ENCODE peak calls at places on chromosome 18, in ten cellular contexts. W is H1, F is heart right ventricle, Y is upper lobe of right lung, Q is GM12864, P is mucosa of descending colon, O is left ventricle myocardium inferior, M is A549, X is AG10803, B is GM06990. V is an unnamed sample.

GRCh38 chr18:48804856-48805610 is 145.7 kb downstream of the SMAD7 start:
- DNase-seq in W (no peak), F (no peak), Y (peak), Q (no peak), P (no peak), O (peak), M (no peak), X (no peak), B (no peak), V (no peak)

GRCh38 chr18:62979900-62980299 is 264.6 kb downstream of the PHLPP1 start:
- DNase-seq in W (no peak), F (no peak), Y (no peak), Q (no peak), P (no peak), O (no peak), M (no peak), X (no peak), B (no peak), V (no peak)

GRCh38 chr18:34491719-34492118 is 218.4 kb upstream of the DTNA start:
- DNase-seq in W (no peak), F (no peak), Y (no peak), Q (no peak), P (no peak), O (no peak), M (no peak), X (no peak), B (no peak), V (no peak)

GRCh38 chr18:45997689-45998088 is 30.6 kb upstream of the EPG5 start:
- DNase-seq in W (no peak), F (no peak), Y (no peak), Q (no peak), P (no peak), O (no peak), M (no peak), X (no peak), B (no peak), V (no peak)

GRCh38 chr18:46639386-46639785 is 17.6 kb downstream of the LOXHD1 start:
- DNase-seq in W (no peak), F (no peak), Y (no peak), Q (no peak), P (no peak), O (no peak), M (no peak), X (no peak), B (no peak), V (no peak)

GRCh38 chr18:3481696-3482210 is 31.8 kb downstream of the TGIF1 start:
- DNase-seq in W (no peak), F (no peak), Y (no peak), Q (no peak), P (no peak), O (no peak), M (peak), X (peak), B (no peak), V (no peak)

GRCh38 chr18:69787825-69788547 is 159.7 kb downstream of the CD226 start:
- DNase-seq in W (no peak), F (no peak), Y (no peak), Q (no peak), P (no peak), O (no peak), M (no peak), X (peak), B (no peak), V (peak)

GRCh38 chr18:49177071-49177470 is 226.3 kb upstream of the SMAD7 start:
- DNase-seq in W (no peak), F (no peak), Y (no peak), Q (no peak), P (no peak), O (no peak), M (no peak), X (no peak), B (no peak), V (no peak)

GRCh38 chr18:48392266-48392665 is 16.9 kb downstream of the ZBTB7C start:
- DNase-seq in W (no peak), F (no peak), Y (no peak), Q (no peak), P (no peak), O (no peak), M (no peak), X (no peak), B (no peak), V (peak)

GRCh38 chr18:60232541-60232940 is 140.0 kb downstream of the MC4R start:
- DNase-seq in W (no peak), F (no peak), Y (no peak), Q (no peak), P (no peak), O (no peak), M (peak), X (peak), B (no peak), V (no peak)

GRCh38 chr18:9643549-9643948 is 29.2 kb upstream of the PPP4R1 start:
- DNase-seq in W (peak), F (no peak), Y (no peak), Q (no peak), P (no peak), O (no peak), M (peak), X (peak), B (no peak), V (peak)

GRCh38 chr18:56314396-56314795 is 324.0 kb downstream of the TXNL1 start:
- DNase-seq in W (no peak), F (no peak), Y (no peak), Q (no peak), P (no peak), O (no peak), M (no peak), X (peak), B (no peak), V (no peak)
- TF ChIP-seq CTCF in W (peak), F (no peak), Y (no peak), Q (peak), P (no peak), O (no peak), M (no peak), X (peak), B (no peak), V (no peak)

GRCh38 chr18:26819046-26819445 is 46.5 kb downstream of the AQP4 start:
- DNase-seq in W (no peak), F (no peak), Y (no peak), Q (no peak), P (no peak), O (no peak), M (no peak), X (no peak), B (no peak), V (no peak)

GRCh38 chr18:26813043-26813442 is 52.5 kb downstream of the AQP4 start:
- DNase-seq in W (peak), F (no peak), Y (no peak), Q (peak), P (peak), O (no peak), M (peak), X (no peak), B (peak), V (no peak)

GRCh38 chr18:26821181-26821580 is 44.3 kb downstream of the AQP4 start:
- DNase-seq in W (no peak), F (no peak), Y (no peak), Q (no peak), P (no peak), O (no peak), M (no peak), X (no peak), B (no peak), V (peak)

GRCh38 chr18:26812462-26812861 is 53.0 kb downstream of the AQP4 start:
- DNase-seq in W (no peak), F (no peak), Y (no peak), Q (no peak), P (no peak), O (no peak), M (no peak), X (no peak), B (no peak), V (no peak)

DNA sequence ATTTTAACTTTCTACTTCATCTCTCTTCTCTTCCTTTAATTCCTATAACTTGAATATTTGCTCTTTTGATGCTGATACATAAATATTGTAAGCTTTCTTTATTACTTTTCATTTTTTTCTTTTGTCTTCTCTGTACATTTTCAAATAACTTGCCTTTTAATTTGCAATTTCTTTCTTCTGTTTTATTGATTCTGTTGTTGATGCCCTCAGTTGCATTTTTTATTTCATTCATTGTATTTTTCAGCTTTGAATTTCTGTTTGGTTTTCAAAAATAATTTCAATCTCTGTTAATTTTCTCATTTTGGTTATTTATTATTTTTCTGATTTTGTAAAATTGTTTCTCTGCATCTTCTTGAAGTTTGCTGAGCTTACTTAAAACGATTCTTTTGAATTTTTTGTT is 47.0 kb downstream of the AQP4 start:
- DNase-seq in W (no peak), F (no peak), Y (no peak), Q (no peak), P (no peak), O (no peak), M (no peak), X (no peak), B (no peak), V (no peak)
- H3K4me3 ChIP-seq in W (no peak), F (no peak), Y (no peak), Q (no peak), P (no peak), O (no peak), M (no peak), X (no peak), B (no peak), V (no peak)

GRCh38 chr18:58314284-58314683 is 270.3 kb downstream of the NEDD4L start:
- DNase-seq in W (no peak), F (no peak), Y (no peak), Q (no peak), P (no peak), O (no peak), M (no peak), X (peak), B (no peak), V (peak)

GRCh38 chr18:58315739-58316215 is 271.8 kb downstream of the NEDD4L start:
- DNase-seq in W (no peak), F (peak), Y (no peak), Q (no peak), P (peak), O (peak), M (no peak), X (no peak), B (no peak), V (no peak)

GRCh38 chr18:58315041-58315440 is 271.0 kb downstream of the NEDD4L start:
- DNase-seq in W (no peak), F (no peak), Y (no peak), Q (no peak), P (no peak), O (no peak), M (no peak), X (no peak), B (no peak), V (no peak)

GRCh38 chr18:58316400-58316942 is 272.4 kb downstream of the NEDD4L start:
- DNase-seq in W (no peak), F (no peak), Y (no peak), Q (no peak), P (no peak), O (no peak), M (no peak), X (no peak), B (no peak), V (no peak)

DNA sequence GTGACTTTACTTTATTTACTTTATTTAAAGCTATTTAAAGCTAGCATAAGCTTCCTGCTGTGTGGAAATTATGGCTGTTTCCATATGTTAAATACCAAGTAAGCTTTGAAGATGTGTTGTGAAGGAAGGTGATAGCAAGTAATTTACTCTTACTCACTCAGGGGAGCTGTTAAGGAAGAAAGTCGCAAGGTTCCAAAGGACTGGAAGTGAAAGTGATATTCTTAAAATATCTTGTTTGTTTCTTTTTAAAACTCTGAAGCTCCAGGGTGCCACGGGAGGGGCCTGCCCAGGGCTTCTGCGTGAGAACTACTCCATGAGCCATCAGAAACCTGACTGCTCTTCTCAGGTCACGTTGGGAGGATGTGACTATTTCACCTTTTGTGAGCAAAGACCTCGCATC is 272.9 kb downstream of the NEDD4L start:
- DNase-seq in W (no peak), F (no peak), Y (no peak), Q (no peak), P (no peak), O (no peak), M (no peak), X (no peak), B (no peak), V (no peak)
- TF ChIP-seq CTCF in W (no peak), F (no peak), Y (no peak), Q (no peak), P (no peak), O (no peak), M (no peak), X (no peak), B (no peak), V (no peak)

GRCh38 chr18:23229472-23229871 is 94.2 kb downstream of the CABLES1 start:
- DNase-seq in W (no peak), F (no peak), Y (no peak), Q (no peak), P (no peak), O (no peak), M (no peak), X (peak), B (no peak), V (no peak)
- H3K4me3 ChIP-seq in W (no peak), F (no peak), Y (no peak), Q (no peak), P (no peak), O (no peak), M (no peak), X (no peak), B (no peak), V (no peak)

GRCh38 chr18:11468120-11468519 is 141.3 kb upstream of the SLC35G4 start:
- DNase-seq in W (no peak), F (no peak), Y (no peak), Q (no peak), P (no peak), O (no peak), M (no peak), X (no peak), B (no peak), V (no peak)
- TF ChIP-seq CTCF in W (no peak), F (no peak), Y (no peak), Q (no peak), P (no peak), O (no peak), M (no peak), X (no peak), B (no peak), V (no peak)

DNA sequence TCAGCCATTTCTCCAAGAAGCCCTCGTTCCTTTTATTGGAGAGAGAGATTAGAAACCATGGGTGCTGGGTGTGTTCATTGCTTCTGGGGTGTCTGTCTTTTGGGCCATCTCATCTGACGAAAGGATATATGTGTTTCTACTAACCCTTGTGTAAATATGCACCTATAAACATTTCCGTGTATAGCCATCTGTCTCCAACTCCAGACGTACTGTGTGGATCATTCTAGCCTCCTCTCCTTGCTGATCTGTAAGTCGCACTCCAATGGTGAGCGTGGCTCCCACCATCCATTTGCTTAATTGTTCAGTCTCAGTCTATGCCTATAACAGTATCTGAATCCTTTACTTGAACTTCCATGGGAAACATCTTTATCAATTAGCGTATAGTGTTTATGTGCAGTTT is 1.8 kb downstream of the RBFA start:
- DNase-seq in W (no peak), F (no peak), Y (no peak), Q (no peak), P (no peak), O (no peak), M (no peak), X (no peak), B (no peak), V (no peak)
- H3K4me3 ChIP-seq in W (no peak), F (no peak), Y (no peak), Q (peak), P (no peak), O (no peak), M (no peak), X (no peak), B (no peak), V (no peak)

V was measured in retinal pigment epithelial cell.